ENCODE peak calls at places on chromosomes 3 and 15, in seven cellular contexts. F is sigmoid colon, A is neural progenitor cell, M is cardiac muscle cell, K is GM12864, G is astrocyte of the cerebellum, V is esophagus squamous epithelium. B is an unnamed sample.

GRCh38 chr15:36323607-36324006 is 255.8 kb upstream of the CDIN1 start:
- DNase-seq in F (no peak), A (no peak), M (no peak), K (no peak), G (peak), V (no peak), B (no peak)

GRCh38 chr3:66532160-66532587 is 31.4 kb upstream of the LRIG1 start:
- DNase-seq in F (no peak), A (peak), M (no peak), K (no peak), G (no peak), V (no peak), B (no peak)

GRCh38 chr3:184015381-184016019 is 2.2 kb downstream of the ABCC5 start:
- DNase-seq in F (no peak), A (no peak), M (no peak), K (no peak), G (no peak), V (no peak), B (no peak)

GRCh38 chr15:91476861-91477260 is 376.6 kb upstream of the SLCO3A1 start:
- DNase-seq in F (no peak), A (no peak), M (no peak), K (no peak), G (no peak), V (no peak), B (no peak)

GRCh38 chr3:24521306-24522154 is 26.9 kb upstream of the THRB start:
- DNase-seq in F (peak), A (peak), M (peak), K (no peak), G (no peak), V (no peak), B (peak)

GRCh38 chr15:68363353-68363752 is 68.6 kb downstream of the ITGA11 start:
- DNase-seq in F (no peak), A (no peak), M (no peak), K (no peak), G (no peak), V (no peak), B (no peak)

GRCh38 chr3:29493109-29493508 is 212.2 kb downstream of the RBMS3 start:
- DNase-seq in F (no peak), A (no peak), M (no peak), K (no peak), G (no peak), V (no peak), B (no peak)

GRCh38 chr3:17431477-17432045 is 310.9 kb downstream of the TBC1D5 start:
- DNase-seq in F (no peak), A (no peak), M (peak), K (no peak), G (no peak), V (no peak), B (peak)

GRCh38 chr3:149160754-149161289 is 31.4 kb downstream of the HPS3 start:
- DNase-seq in F (no peak), A (no peak), M (peak), K (no peak), G (no peak), V (no peak), B (no peak)

GRCh38 chr3:42043116-42043796 is 47.9 kb upstream of the TRAK1 start:
- DNase-seq in F (peak), A (peak), M (peak), K (no peak), G (no peak), V (no peak), B (peak)

GRCh38 chr3:143344516-143345165 is 225.1 kb downstream of the CHST2 start:
- DNase-seq in F (no peak), A (no peak), M (no peak), K (no peak), G (no peak), V (no peak), B (no peak)

GRCh38 chr15:78629716-78630065 is 8.9 kb upstream of the CHRNA3 start:
- DNase-seq in F (no peak), A (no peak), M (no peak), K (no peak), G (no peak), V (no peak), B (no peak)

GRCh38 chr3:108301695-108302404 is 5.5 kb downstream of the HHLA2 start:
- DNase-seq in F (no peak), A (no peak), M (no peak), K (no peak), G (no peak), V (no peak), B (no peak)

GRCh38 chr3:64257096-64257755 is 32.0 kb upstream of the PRICKLE2 start:
- DNase-seq in F (no peak), A (no peak), M (no peak), K (no peak), G (no peak), V (no peak), B (no peak)

GRCh38 chr3:78858910-78859309 is 908.9 kb downstream of the ROBO1 start:
- DNase-seq in F (no peak), A (no peak), M (no peak), K (no peak), G (no peak), V (no peak), B (no peak)

GRCh38 chr3:170220871-170221270 is 1.4 kb upstream of the PRKCI start:
- DNase-seq in F (no peak), A (no peak), M (no peak), K (no peak), G (no peak), V (no peak), B (no peak)

DNA sequence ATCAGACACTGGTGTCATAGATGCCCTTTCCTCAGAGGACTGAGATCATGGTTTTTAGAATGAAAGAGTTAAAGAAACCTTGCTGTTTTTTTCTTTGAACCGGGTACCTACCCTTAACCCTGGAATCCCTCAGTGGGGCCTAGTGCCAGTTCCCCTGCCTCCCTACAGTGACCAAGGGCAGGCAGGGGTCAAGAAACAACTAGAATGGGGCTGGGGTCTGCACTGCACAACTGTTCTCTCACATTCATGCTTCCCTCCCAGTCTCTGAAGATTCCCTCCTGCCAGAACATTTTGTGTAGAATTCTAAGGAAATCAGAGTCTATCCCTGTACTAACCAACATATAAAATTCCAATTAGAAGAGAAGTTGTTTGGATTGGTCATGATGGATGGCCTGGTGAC is 47.9 kb downstream of the TGFBR2 start:
- DNase-seq in F (no peak), A (no peak), M (no peak), K (no peak), G (no peak), V (no peak), B (no peak)
- H3K4me3 ChIP-seq in F (no peak), A (no peak), M (no peak), K (no peak), G (no peak), V (no peak), B (no peak)

DNA sequence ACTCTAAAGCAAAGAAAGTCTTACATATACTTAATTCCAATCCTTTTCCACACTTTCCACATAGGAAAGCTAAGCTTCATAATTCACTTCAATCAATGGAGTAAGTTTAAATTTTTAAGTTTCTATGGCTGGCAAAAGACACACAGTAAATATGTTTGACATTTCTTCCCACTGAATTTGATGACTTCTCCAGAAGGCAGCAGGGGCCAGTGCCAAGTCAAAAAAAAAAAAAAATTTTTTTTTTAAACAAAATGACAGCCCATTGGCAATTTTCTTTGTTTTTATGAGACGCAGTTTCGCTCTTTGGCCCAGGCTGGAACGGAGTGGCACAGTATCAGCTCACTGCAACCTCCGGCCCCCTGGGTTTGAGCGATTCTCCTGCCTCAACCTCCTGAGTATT is 28.7 kb downstream of the ATP13A3 start:
- DNase-seq in F (no peak), A (no peak), M (no peak), K (no peak), G (no peak), V (no peak), B (no peak)
- TF ChIP-seq CTCF in F (no peak), A (peak), M (no peak), K (no peak), G (no peak), V (no peak), B (no peak)

GRCh38 chr3:39762537-39762936 is 46.9 kb upstream of the MYRIP start:
- DNase-seq in F (no peak), A (no peak), M (no peak), K (no peak), G (no peak), V (no peak), B (no peak)
- H3K4me3 ChIP-seq in F (no peak), A (no peak), M (no peak), K (no peak), G (no peak), V (no peak), B (no peak)

GRCh38 chr3:136974670-136975069 is 16.9 kb downstream of the IL20RB start:
- DNase-seq in F (no peak), A (no peak), M (no peak), K (no peak), G (no peak), V (no peak), B (no peak)
- TF ChIP-seq CTCF in F (no peak), A (no peak), M (no peak), K (no peak), G (no peak), V (no peak), B (no peak)

DNA sequence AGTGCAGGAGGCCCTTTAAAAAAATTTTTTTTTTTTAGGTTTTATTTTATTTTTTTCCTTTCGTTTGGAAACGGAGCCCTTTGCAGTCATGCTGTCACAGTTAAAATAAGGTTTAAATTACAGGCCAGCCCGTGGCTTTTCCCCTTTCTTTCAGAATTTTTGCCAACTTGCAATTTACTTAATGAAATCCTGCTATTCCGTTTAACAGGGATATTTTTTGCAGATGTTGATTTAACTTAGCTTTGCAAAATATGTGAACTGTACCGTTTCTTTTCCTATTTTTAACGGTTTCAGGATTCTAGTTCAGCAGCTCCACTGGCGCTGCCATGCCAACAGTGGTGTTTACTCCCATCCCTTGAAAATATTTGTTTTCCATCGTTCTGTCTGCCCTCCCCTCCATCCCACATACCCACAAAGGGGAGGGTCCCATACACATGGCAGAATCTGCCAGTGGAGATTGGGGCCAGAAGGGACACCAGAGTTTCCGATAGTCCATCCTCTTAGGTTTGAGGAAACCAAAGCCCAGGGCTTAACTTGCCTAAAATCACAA is 54.3 kb downstream of the SMAD6 start:
- DNase-seq in F (peak), A (no peak), M (no peak), K (no peak), G (no peak), V (no peak), B (no peak)
- H3K4me3 ChIP-seq in F (no peak), A (no peak), M (no peak), K (no peak), G (no peak), V (no peak), B (no peak)

DNA sequence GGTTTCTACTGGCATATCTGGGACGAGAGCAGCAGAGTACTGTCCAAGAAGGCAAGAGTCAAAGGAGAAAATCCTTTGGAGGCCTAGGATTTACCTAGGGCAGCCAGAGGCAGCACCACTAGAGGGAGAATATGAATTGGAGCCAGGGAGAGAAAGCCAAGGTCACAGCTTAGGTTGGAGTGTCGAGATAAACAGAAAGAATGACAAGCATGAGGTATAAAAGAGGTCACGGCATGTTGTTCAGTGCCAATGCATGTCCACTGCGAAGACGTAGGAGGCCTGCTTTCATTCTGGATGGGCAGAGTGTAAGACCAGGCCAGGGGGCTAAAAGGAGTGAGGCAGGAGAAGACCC is 47.2 kb downstream of the THBS1 start:
- DNase-seq in F (no peak), A (no peak), M (no peak), K (no peak), G (no peak), V (no peak), B (no peak)
- TF ChIP-seq CTCF in F (no peak), A (no peak), M (peak), K (no peak), G (peak), V (no peak), B (peak)

B was measured in cardiac fibroblast.